ENCODE peak calls at places on chromosomes 11 and 22, in five cellular contexts. C is A549, B is colonic mucosa, Z is pancreas, D is bronchial epithelial cell. Y is an unnamed sample.

GRCh38 chr22:42313804-42314581 is 43.5 kb upstream of the TCF20 start:
- DNase-seq in C (peak), B (peak), Z (peak), D (peak), Y (peak)

GRCh38 chr11:70948855-70949551 is 303.4 kb downstream of the SHANK2 start:
- DNase-seq in C (no peak), B (no peak), Z (peak), D (no peak), Y (no peak)

GRCh38 chr22:47547881-47548630 is 785.6 kb downstream of the TBC1D22A start:
- DNase-seq in C (no peak), B (no peak), Z (no peak), D (no peak), Y (no peak)

GRCh38 chr11:125724125-125724524 is 22.0 kb upstream of the PATE1 start:
- DNase-seq in C (no peak), B (no peak), Z (no peak), D (peak), Y (no peak)

GRCh38 chr11:44030276-44030932 is 17.4 kb upstream of the ACCSL start:
- DNase-seq in C (no peak), B (no peak), Z (peak), D (peak), Y (no peak)

GRCh38 chr22:43829904-43830851 is 18.1 kb upstream of the EFCAB6 start:
- DNase-seq in C (no peak), B (no peak), Z (no peak), D (no peak), Y (peak)

GRCh38 chr22:18028817-18029527 is 4.6 kb upstream of the MICAL3 start:
- DNase-seq in C (no peak), B (no peak), Z (no peak), D (peak), Y (no peak)

GRCh38 chr11:34366522-34366921 is 8.7 kb upstream of the ABTB2 start:
- DNase-seq in C (no peak), B (no peak), Z (peak), D (peak), Y (no peak)

GRCh38 chr11:123381817-123382554 is 48.1 kb upstream of the GRAMD1B start:
- DNase-seq in C (no peak), B (no peak), Z (no peak), D (no peak), Y (no peak)

GRCh38 chr22:35510481-35510934 is 30.1 kb upstream of the RASD2 start:
- DNase-seq in C (no peak), B (no peak), Z (no peak), D (peak), Y (no peak)

GRCh38 chr11:128764617-128765095 is 70.8 kb downstream of the FLI1 start:
- DNase-seq in C (no peak), B (peak), Z (peak), D (no peak), Y (no peak)

GRCh38 chr11:69444381-69445130 is 36.9 kb upstream of the LINC01488 start:
- DNase-seq in C (no peak), B (peak), Z (peak), D (peak), Y (peak)

GRCh38 chr22:38135133-38135706 is 24.7 kb upstream of the BAIAP2L2 start:
- DNase-seq in C (peak), B (no peak), Z (no peak), D (peak), Y (peak)

GRCh38 chr11:7592706-7593105 is 78.9 kb downstream of the PPFIBP2 start:
- DNase-seq in C (no peak), B (no peak), Z (peak), D (peak), Y (peak)

GRCh38 chr22:29606320-29606719 is 2.9 kb downstream of the NF2 start:
- DNase-seq in C (no peak), B (no peak), Z (no peak), D (no peak), Y (no peak)

GRCh38 chr11:116601734-116602636 is 170.8 kb downstream of the BUD13 start:
- DNase-seq in C (no peak), B (no peak), Z (no peak), D (peak), Y (no peak)

GRCh38 chr11:86245369-86246292 is 1.1 kb downstream of the EED start:
- DNase-seq in C (peak), B (peak), Z (peak), D (peak), Y (no peak)

GRCh38 chr11:72643547-72643946 is 30.7 kb downstream of the PDE2A start:
- DNase-seq in C (peak), B (no peak), Z (no peak), D (peak), Y (peak)

GRCh38 chr11:134045799-134046635 is 22.9 kb upstream of the JAM3 start:
- DNase-seq in C (no peak), B (no peak), Z (no peak), D (no peak), Y (peak)

GRCh38 chr11:62399172-62399867 is 19.5 kb upstream of the SCGB1A1 start:
- DNase-seq in C (no peak), B (no peak), Z (no peak), D (no peak), Y (no peak)

GRCh38 chr11:130313383-130314183 is 1.1 kb downstream of the ZBTB44 start:
- DNase-seq in C (no peak), B (no peak), Z (no peak), D (peak), Y (peak)

GRCh38 chr22:44709881-44710400 is 7.9 kb downstream of the PRR5 start:
- DNase-seq in C (no peak), B (no peak), Z (no peak), D (no peak), Y (no peak)

GRCh38 chr11:58900479-58901420 is 38.5 kb upstream of the GLYATL1 start:
- DNase-seq in C (peak), B (peak), Z (peak), D (peak), Y (peak)

GRCh38 chr11:119754656-119755350 is 25.8 kb upstream of the NECTIN1 start:
- DNase-seq in C (no peak), B (no peak), Z (no peak), D (no peak), Y (no peak)

GRCh38 chr11:104968365-104968855 is at the start of gene CASP4:
- DNase-seq in C (peak), B (peak), Z (peak), D (peak), Y (peak)

GRCh38 chr11:128865490-128865889 is 1.6 kb downstream of the KCNJ1 start:
- DNase-seq in C (no peak), B (no peak), Z (no peak), D (peak), Y (peak)

DNA sequence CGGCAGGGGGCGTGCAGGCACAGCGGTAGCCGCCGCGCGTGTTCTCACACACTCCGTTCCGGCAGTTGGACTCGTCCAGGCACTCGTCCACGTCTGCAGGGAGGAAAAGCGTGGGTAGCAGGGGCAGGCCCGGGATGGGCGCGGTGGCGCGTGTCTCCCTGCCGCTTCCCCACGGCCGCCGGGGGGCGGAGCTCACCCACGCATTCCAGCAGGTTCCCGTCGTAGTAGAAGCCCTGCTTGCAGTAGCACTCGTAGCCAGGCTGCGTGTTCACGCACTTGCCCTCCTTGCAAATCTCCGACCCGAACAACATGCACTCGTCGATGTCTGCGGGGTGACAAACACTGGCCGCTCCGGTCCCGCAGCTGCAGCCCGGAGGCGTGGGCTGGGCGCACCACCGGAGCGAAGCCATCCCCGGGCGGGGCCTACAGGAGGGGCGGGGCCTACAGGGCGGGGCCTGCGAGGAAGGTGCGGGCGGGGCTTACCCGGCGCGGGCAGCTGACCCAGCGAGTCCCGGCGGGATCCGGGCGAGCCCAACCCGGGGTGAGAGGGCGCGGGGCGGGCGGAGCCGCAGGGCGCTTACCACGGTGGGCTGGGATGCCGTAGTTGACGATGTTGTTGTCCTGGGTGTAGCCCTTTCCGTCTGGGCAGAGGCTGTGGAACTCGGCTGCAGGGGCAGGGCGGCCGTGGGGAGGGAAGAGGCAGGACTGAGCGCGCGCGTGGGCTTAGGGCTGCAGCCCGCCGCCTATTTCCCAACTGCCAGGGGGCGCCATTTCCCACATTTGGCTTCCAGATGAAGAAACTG is 15.6 kb downstream of the SCYL1 start:
- DNase-seq in C (peak), B (peak), Z (peak), D (peak), Y (peak)
- H3K4me3 ChIP-seq in C (peak), B (peak), Z (peak), D (peak), Y (peak)

DNA sequence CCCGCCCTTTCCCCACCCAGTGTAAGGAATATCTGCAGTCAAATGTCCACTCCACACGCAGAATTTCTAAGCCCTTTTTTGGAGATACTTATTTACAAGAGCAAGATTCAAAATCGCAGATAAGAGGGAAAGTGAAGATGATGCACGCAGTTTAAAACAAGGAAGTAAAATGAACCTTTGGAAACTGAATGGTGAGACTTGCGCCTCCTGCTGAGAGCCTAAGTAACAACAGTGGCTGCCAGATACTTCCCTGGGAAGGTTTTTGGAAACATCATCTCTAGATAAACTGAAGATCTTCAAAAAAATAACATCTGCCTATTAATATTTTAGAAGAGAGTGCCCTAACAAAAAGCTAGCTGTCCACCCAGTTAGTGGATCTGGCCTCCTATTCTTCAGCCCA is 963.1 kb upstream of the FAT3 start:
- DNase-seq in C (no peak), B (no peak), Z (no peak), D (no peak), Y (no peak)
- TF ChIP-seq CTCF in C (no peak), B (no peak), Z (no peak), D (no peak), Y (no peak)

GRCh38 chr11:1572200-1573076 is at the start of gene DUSP8:
- DNase-seq in C (peak), B (peak), Z (peak), D (peak), Y (peak)
- H3K4me3 ChIP-seq in C (peak), B (peak), Z (peak), D (peak), Y (peak)

GRCh38 chr11:18650353-18650752 is 16.2 kb upstream of the SPTY2D1 start:
- DNase-seq in C (no peak), B (no peak), Z (no peak), D (no peak), Y (no peak)

DNA sequence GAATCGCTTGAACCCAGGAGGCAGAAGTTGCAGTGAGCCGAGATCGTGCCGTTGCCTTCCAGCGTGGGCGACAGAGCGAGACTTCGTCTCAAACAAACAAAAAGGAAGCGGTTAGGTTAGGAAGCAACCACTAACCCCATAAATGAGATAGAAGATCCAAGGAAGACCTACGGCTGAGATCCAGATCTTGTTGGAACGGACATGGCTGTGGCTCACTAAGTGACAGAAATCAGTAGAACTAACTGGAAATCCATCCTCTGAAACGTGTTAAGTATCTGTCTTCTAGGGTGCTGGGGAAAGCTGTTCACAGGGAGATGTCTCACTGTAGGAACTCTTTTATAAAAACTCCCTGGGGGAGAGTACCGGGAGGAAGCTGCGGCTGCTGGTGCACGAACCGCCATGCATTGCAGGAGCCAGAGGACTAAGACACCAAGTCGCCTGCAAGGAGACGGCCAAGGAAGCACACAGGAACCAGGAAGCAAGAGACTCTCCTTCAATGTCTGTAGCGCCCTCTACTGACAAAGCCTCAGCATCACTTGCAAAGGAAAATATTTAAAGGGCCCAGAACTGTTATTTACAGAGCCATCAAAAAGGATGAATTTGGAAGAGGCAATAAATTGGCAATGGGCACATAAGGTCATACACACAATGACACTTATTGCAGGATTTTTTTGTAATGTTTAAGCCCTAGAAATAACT is 16.9 kb upstream of the SPTY2D1 start:
- DNase-seq in C (no peak), B (peak), Z (peak), D (peak), Y (peak)
- TF ChIP-seq CTCF in C (peak), B (peak), Z (peak), D (peak), Y (peak)

GRCh38 chr22:26466196-26466595 is 17.4 kb downstream of the HPS4 start:
- DNase-seq in C (no peak), B (no peak), Z (no peak), D (no peak), Y (peak)

GRCh38 chr22:26470807-26471206 is 12.8 kb downstream of the HPS4 start:
- DNase-seq in C (no peak), B (no peak), Z (no peak), D (peak), Y (no peak)

GRCh38 chr22:26474687-26475086 is 8.9 kb downstream of the HPS4 start:
- DNase-seq in C (no peak), B (no peak), Z (no peak), D (peak), Y (no peak)

GRCh38 chr22:26476705-26477340 is 6.8 kb downstream of the HPS4 start:
- DNase-seq in C (no peak), B (no peak), Z (no peak), D (no peak), Y (no peak)

DNA sequence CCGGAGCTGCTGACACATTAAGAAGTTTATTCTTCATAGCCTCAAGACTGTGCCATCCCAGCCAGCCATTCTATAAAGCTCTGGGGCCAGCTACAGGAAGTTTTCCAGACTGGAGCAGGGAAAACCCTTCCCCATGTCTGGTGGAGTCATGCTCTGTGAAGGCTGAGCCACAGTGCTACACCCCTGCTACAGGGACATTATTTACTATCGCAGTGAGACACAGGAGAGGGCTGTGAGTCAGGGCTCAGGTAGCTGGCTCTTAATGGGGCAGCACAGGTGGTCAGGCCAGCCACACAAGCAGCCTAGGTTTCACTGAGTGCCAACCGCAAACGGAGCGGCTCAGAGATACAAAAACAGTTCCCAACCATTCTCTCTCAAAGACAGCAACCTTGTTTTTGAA is 12.1 kb downstream of the HPS4 start:
- DNase-seq in C (peak), B (no peak), Z (no peak), D (peak), Y (peak)
- H3K4me3 ChIP-seq in C (no peak), B (no peak), Z (no peak), D (no peak), Y (no peak)

GRCh38 chr11:113989381-113989780 is 14.5 kb downstream of the HTR3A start:
- DNase-seq in C (no peak), B (no peak), Z (no peak), D (no peak), Y (no peak)
- TF ChIP-seq CTCF in C (no peak), B (no peak), Z (no peak), D (no peak), Y (no peak)

GRCh38 chr11:73875380-73875779 is 1.3 kb downstream of the COA4 start:
- DNase-seq in C (no peak), B (no peak), Z (no peak), D (no peak), Y (no peak)
- H3K4me3 ChIP-seq in C (peak), B (peak), Z (no peak), D (peak), Y (peak)

GRCh38 chr11:121063728-121064127 is 37.3 kb upstream of the TECTA start:
- DNase-seq in C (peak), B (no peak), Z (no peak), D (no peak), Y (no peak)
- TF ChIP-seq CTCF in C (no peak), B (no peak), Z (peak), D (no peak), Y (peak)

Y was measured in foreskin fibroblast.